ENCODE peak calls at places on chromosomes 16 and 17, in six cellular contexts. One of them, this sample, is unnamed.
A peak's percentile ranks its signal among the peaks of the same experiment; 100 is the strongest.

GRCh38 chr17:61878984-61879612 is 15.8 kb upstream of the BRIP1 start:
- DNase-seq in colonic mucosa: no peak
- DNase-seq in mammary epithelial cell: no peak
- DNase-seq in mucosa of descending colon: no peak
- DNase-seq in psoas muscle: no peak
- DNase-seq in AG04449: no peak
- DNase-seq in this sample: no peak

GRCh38 chr17:51598824-51599223 is 338.5 kb downstream of the UTP18 start:
- DNase-seq in mucosa of descending colon: no peak
- DNase-seq in mammary epithelial cell: no peak
- DNase-seq in psoas muscle: no peak
- DNase-seq in AG04449: no peak
- DNase-seq in colonic mucosa: no peak
- DNase-seq in this sample: no peak

GRCh38 chr17:5821057-5821456 is 236.7 kb upstream of the NLRP1 start:
- DNase-seq in mucosa of descending colon: no peak
- DNase-seq in colonic mucosa: no peak
- DNase-seq in psoas muscle: no peak
- DNase-seq in AG04449: no peak
- DNase-seq in mammary epithelial cell: peak; percentile 76
- DNase-seq in this sample: no peak

GRCh38 chr17:81221371-81221841 is 1.4 kb downstream of the CEP131 start:
- DNase-seq in mammary epithelial cell: no peak
- DNase-seq in psoas muscle: no peak
- DNase-seq in mucosa of descending colon: no peak
- DNase-seq in AG04449: no peak
- DNase-seq in colonic mucosa: no peak
- DNase-seq in this sample: no peak

GRCh38 chr17:69695646-69696045 is 281.1 kb downstream of the MAP2K6 start:
- DNase-seq in AG04449: no peak
- DNase-seq in colonic mucosa: no peak
- DNase-seq in mammary epithelial cell: no peak
- DNase-seq in psoas muscle: no peak
- DNase-seq in mucosa of descending colon: no peak
- DNase-seq in this sample: no peak

GRCh38 chr16:22089910-22090309 is 2.4 kb upstream of the VWA3A start:
- DNase-seq in AG04449: no peak
- DNase-seq in mucosa of descending colon: no peak
- DNase-seq in psoas muscle: no peak
- DNase-seq in colonic mucosa: no peak
- DNase-seq in mammary epithelial cell: no peak
- DNase-seq in this sample: no peak

GRCh38 chr16:31438414-31438813 is 4.2 kb downstream of the ZNF843 start:
- DNase-seq in AG04449: no peak
- DNase-seq in psoas muscle: no peak
- DNase-seq in colonic mucosa: no peak
- DNase-seq in mucosa of descending colon: no peak
- DNase-seq in mammary epithelial cell: no peak
- DNase-seq in this sample: peak; percentile 62

GRCh38 chr16:74774223-74775139 is at the start of gene FA2H:
- DNase-seq in mucosa of descending colon: peak; percentile 94
- DNase-seq in colonic mucosa: peak; percentile 91
- DNase-seq in mammary epithelial cell: peak; percentile 85
- DNase-seq in psoas muscle: peak; percentile 49
- DNase-seq in AG04449: no peak
- DNase-seq in this sample: peak; percentile 92

GRCh38 chr17:67605259-67605912 is 112.3 kb upstream of the NOL11 start:
- DNase-seq in mucosa of descending colon: no peak
- DNase-seq in colonic mucosa: no peak
- DNase-seq in psoas muscle: peak; percentile 59
- DNase-seq in mammary epithelial cell: no peak
- DNase-seq in AG04449: no peak
- DNase-seq in this sample: no peak

GRCh38 chr16:2167081-2167638 is 11.6 kb downstream of the TRAF7 start:
- DNase-seq in mucosa of descending colon: no peak
- DNase-seq in psoas muscle: no peak
- DNase-seq in AG04449: no peak
- DNase-seq in colonic mucosa: no peak
- DNase-seq in mammary epithelial cell: no peak
- DNase-seq in this sample: no peak

GRCh38 chr17:4375039-4375748 is 8.7 kb upstream of the UBE2G1 start:
- DNase-seq in mucosa of descending colon: no peak
- DNase-seq in AG04449: no peak
- DNase-seq in psoas muscle: no peak
- DNase-seq in colonic mucosa: no peak
- DNase-seq in mammary epithelial cell: no peak
- DNase-seq in this sample: no peak

GRCh38 chr17:44988256-44988942 is 20.3 kb upstream of the C1QL1 start:
- DNase-seq in mucosa of descending colon: no peak
- DNase-seq in AG04449: no peak
- DNase-seq in mammary epithelial cell: no peak
- DNase-seq in psoas muscle: no peak
- DNase-seq in colonic mucosa: no peak
- DNase-seq in this sample: no peak

GRCh38 chr17:75785770-75786538 is 1.3 kb downstream of the UNK start:
- DNase-seq in AG04449: no peak
- DNase-seq in mammary epithelial cell: peak; percentile 44
- DNase-seq in colonic mucosa: no peak
- DNase-seq in mucosa of descending colon: no peak
- DNase-seq in psoas muscle: no peak
- DNase-seq in this sample: no peak

GRCh38 chr17:81289627-81290026 is 5.5 kb downstream of the SLC38A10 start:
- DNase-seq in mammary epithelial cell: no peak
- DNase-seq in colonic mucosa: no peak
- DNase-seq in mucosa of descending colon: no peak
- DNase-seq in psoas muscle: no peak
- DNase-seq in AG04449: no peak
- DNase-seq in this sample: no peak

GRCh38 chr16:1342526-1343427 is 8.9 kb downstream of the TSR3 start:
- DNase-seq in mucosa of descending colon: peak; percentile 99
- DNase-seq in colonic mucosa: peak; percentile 99
- DNase-seq in AG04449: no peak
- DNase-seq in psoas muscle: peak; percentile 93
- DNase-seq in mammary epithelial cell: peak; percentile 96
- DNase-seq in this sample: peak; percentile 99

GRCh38 chr17:29504711-29505110 is 62.1 kb downstream of the ABHD15 start:
- DNase-seq in psoas muscle: no peak
- DNase-seq in mucosa of descending colon: no peak
- DNase-seq in AG04449: no peak
- DNase-seq in mammary epithelial cell: no peak
- DNase-seq in colonic mucosa: no peak
- DNase-seq in this sample: no peak

GRCh38 chr16:87351320-87351698 is 32.3 kb downstream of the FBXO31 start:
- DNase-seq in mucosa of descending colon: no peak
- DNase-seq in mammary epithelial cell: no peak
- DNase-seq in psoas muscle: no peak
- DNase-seq in colonic mucosa: no peak
- DNase-seq in AG04449: no peak
- DNase-seq in this sample: peak; percentile 89

GRCh38 chr16:55759983-55760664 is 72.8 kb downstream of the CES1 start:
- DNase-seq in AG04449: no peak
- DNase-seq in psoas muscle: peak; percentile 14
- DNase-seq in mammary epithelial cell: no peak
- DNase-seq in mucosa of descending colon: no peak
- DNase-seq in colonic mucosa: peak; percentile 32
- DNase-seq in this sample: peak; percentile 32

GRCh38 chr17:7549401-7550055 is 670 bp downstream of the TNFSF12 start:
- DNase-seq in colonic mucosa: peak; percentile 57
- DNase-seq in mucosa of descending colon: peak; percentile 70
- DNase-seq in psoas muscle: no peak
- DNase-seq in AG04449: no peak
- DNase-seq in mammary epithelial cell: no peak
- DNase-seq in this sample: no peak

GRCh38 chr17:50950002-50950877 is 84.1 kb upstream of the TOB1 start:
- DNase-seq in psoas muscle: peak; percentile 86
- DNase-seq in mammary epithelial cell: peak; percentile 93
- DNase-seq in colonic mucosa: peak; percentile 86
- DNase-seq in AG04449: peak; percentile 63
- DNase-seq in mucosa of descending colon: peak; percentile 88
- DNase-seq in this sample: peak; percentile 90

GRCh38 chr17:75289122-75289831 is at the start of gene SLC25A19:
- DNase-seq in psoas muscle: peak; percentile 98
- DNase-seq in colonic mucosa: peak; percentile 98
- DNase-seq in AG04449: peak; percentile 90
- DNase-seq in mucosa of descending colon: peak; percentile 96
- DNase-seq in mammary epithelial cell: peak; percentile 99
- DNase-seq in this sample: peak; percentile 100

GRCh38 chr16:53840472-53840871 is 136.5 kb downstream of the FTO start:
- DNase-seq in mammary epithelial cell: no peak
- DNase-seq in mucosa of descending colon: no peak
- DNase-seq in colonic mucosa: no peak
- DNase-seq in psoas muscle: no peak
- DNase-seq in AG04449: no peak
- DNase-seq in this sample: no peak

GRCh38 chr16:27251561-27252205 is 16.9 kb downstream of the NSMCE1 start:
- DNase-seq in colonic mucosa: no peak
- DNase-seq in psoas muscle: no peak
- DNase-seq in mammary epithelial cell: no peak
- DNase-seq in AG04449: no peak
- DNase-seq in mucosa of descending colon: no peak
- DNase-seq in this sample: no peak

GRCh38 chr17:7323731-7324437 is 5.3 kb downstream of the NEURL4 start:
- DNase-seq in mucosa of descending colon: peak; percentile 81
- DNase-seq in psoas muscle: peak; percentile 55
- DNase-seq in AG04449: no peak
- DNase-seq in colonic mucosa: peak; percentile 53
- DNase-seq in mammary epithelial cell: peak; percentile 41
- DNase-seq in this sample: peak; percentile 71

GRCh38 chr16:85750827-85751641 is at the start of gene C16orf74:
- DNase-seq in mucosa of descending colon: peak; percentile 73
- DNase-seq in psoas muscle: peak; percentile 44
- DNase-seq in AG04449: no peak
- DNase-seq in colonic mucosa: peak; percentile 64
- DNase-seq in mammary epithelial cell: peak; percentile 68
- DNase-seq in this sample: no peak

GRCh38 chr17:47860396-47860795 is 9.4 kb upstream of the SP6 start:
- DNase-seq in psoas muscle: no peak
- DNase-seq in AG04449: no peak
- DNase-seq in colonic mucosa: no peak
- DNase-seq in mammary epithelial cell: no peak
- DNase-seq in mucosa of descending colon: no peak
- DNase-seq in this sample: no peak

GRCh38 chr16:77840623-77841274 is 52.4 kb downstream of the VAT1L start:
- DNase-seq in psoas muscle: no peak
- DNase-seq in mammary epithelial cell: peak; percentile 3
- DNase-seq in mucosa of descending colon: no peak
- DNase-seq in AG04449: peak; percentile 85
- DNase-seq in colonic mucosa: no peak
- DNase-seq in this sample: no peak

GRCh38 chr16:12455287-12455798 is 348.3 kb downstream of the CPPED1 start:
- DNase-seq in AG04449: no peak
- DNase-seq in psoas muscle: peak; percentile 35
- DNase-seq in colonic mucosa: peak; percentile 45
- DNase-seq in mammary epithelial cell: peak; percentile 35
- DNase-seq in mucosa of descending colon: peak; percentile 75
- DNase-seq in this sample: peak; percentile 67

GRCh38 chr16:12452549-12452948 is 351.1 kb downstream of the CPPED1 start:
- DNase-seq in AG04449: no peak
- DNase-seq in mucosa of descending colon: no peak
- DNase-seq in psoas muscle: no peak
- DNase-seq in mammary epithelial cell: no peak
- DNase-seq in colonic mucosa: no peak
- DNase-seq in this sample: no peak

GRCh38 chr16:12456355-12456754 is 347.3 kb downstream of the CPPED1 start:
- DNase-seq in colonic mucosa: no peak
- DNase-seq in AG04449: no peak
- DNase-seq in mammary epithelial cell: no peak
- DNase-seq in psoas muscle: no peak
- DNase-seq in mucosa of descending colon: no peak
- DNase-seq in this sample: no peak

GRCh38 chr16:12450381-12450780 is 353.3 kb downstream of the CPPED1 start:
- DNase-seq in mammary epithelial cell: no peak
- DNase-seq in psoas muscle: no peak
- DNase-seq in colonic mucosa: no peak
- DNase-seq in mucosa of descending colon: no peak
- DNase-seq in AG04449: no peak
- DNase-seq in this sample: no peak

GRCh38 chr16:12453832-12454231 is 349.9 kb downstream of the CPPED1 start:
- DNase-seq in AG04449: no peak
- DNase-seq in colonic mucosa: no peak
- DNase-seq in psoas muscle: no peak
- DNase-seq in mucosa of descending colon: no peak
- DNase-seq in mammary epithelial cell: no peak
- DNase-seq in this sample: no peak
- TF ChIP-seq CTCF in AG04449: no peak
- TF ChIP-seq CTCF in colonic mucosa: no peak
- TF ChIP-seq CTCF in psoas muscle: no peak
- TF ChIP-seq CTCF in mucosa of descending colon: no peak
- TF ChIP-seq CTCF in mammary epithelial cell: no peak
- TF ChIP-seq CTCF in this sample: no peak

GRCh38 chr16:57531635-57532220 is 4.6 kb downstream of the CCDC102A start:
- DNase-seq in colonic mucosa: no peak
- DNase-seq in psoas muscle: no peak
- DNase-seq in mammary epithelial cell: no peak
- DNase-seq in AG04449: no peak
- DNase-seq in mucosa of descending colon: no peak
- DNase-seq in this sample: peak; percentile 1
- H3K4me3 ChIP-seq in colonic mucosa: no peak overlapping the region
- H3K4me3 ChIP-seq in psoas muscle: no peak overlapping the region
- H3K4me3 ChIP-seq in mammary epithelial cell: no peak overlapping the region
- H3K4me3 ChIP-seq in AG04449: no peak overlapping the region
- H3K4me3 ChIP-seq in mucosa of descending colon: no peak overlapping the region
- H3K4me3 ChIP-seq in this sample: no peak overlapping the region

GRCh38 chr17:48954300-48954755 is 9.7 kb upstream of the SNF8 start:
- DNase-seq in mucosa of descending colon: peak; percentile 57
- DNase-seq in colonic mucosa: peak; percentile 42
- DNase-seq in mammary epithelial cell: no peak
- DNase-seq in AG04449: no peak
- DNase-seq in psoas muscle: no peak
- DNase-seq in this sample: peak; percentile 94
- TF ChIP-seq CTCF in mucosa of descending colon: no peak
- TF ChIP-seq CTCF in colonic mucosa: no peak
- TF ChIP-seq CTCF in mammary epithelial cell: peak; percentile 61
- TF ChIP-seq CTCF in AG04449: peak; percentile 72
- TF ChIP-seq CTCF in psoas muscle: no peak
- TF ChIP-seq CTCF in this sample: peak; percentile 85

DNA sequence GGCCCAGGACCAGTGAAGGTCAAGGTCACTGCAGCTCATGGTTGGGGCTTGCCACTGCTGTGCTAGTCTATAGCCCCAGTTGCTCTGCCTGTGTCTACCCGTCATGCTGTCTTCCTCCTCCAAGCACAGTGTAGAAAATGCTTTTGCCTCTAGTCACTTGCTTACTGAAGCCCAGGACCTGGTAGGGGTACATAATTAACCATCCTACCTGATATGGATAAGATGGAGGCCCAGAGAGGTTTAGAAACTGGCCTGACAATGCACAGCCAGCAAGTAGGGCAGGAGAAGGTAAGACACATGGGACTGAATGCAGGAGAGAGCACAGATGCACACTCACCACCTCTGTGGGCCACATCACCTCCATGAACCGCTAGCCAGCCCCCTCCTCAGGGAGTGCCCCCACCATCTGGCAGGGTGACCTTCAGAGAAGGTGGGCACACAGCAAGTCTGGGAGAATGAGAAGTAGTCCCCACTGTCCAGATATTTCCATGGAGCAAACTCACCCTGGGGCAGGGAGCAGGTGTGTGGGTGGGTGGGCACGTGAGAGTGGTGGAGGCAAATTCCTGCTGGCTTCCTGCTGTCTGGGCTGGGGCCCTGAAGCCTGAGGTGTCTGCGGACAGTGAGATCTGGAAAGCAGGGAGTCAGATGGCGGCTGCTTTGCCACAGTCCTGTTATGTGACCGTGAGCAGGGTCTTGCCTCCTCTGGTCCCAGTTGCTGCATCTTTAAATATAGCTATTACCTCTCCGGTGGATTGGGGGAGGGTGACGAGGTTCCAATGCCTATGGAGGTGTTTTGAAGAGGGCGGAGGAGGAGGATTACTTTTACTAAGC is 1.0 kb downstream of the CX3CL1 start:
- DNase-seq in colonic mucosa: no peak
- DNase-seq in mucosa of descending colon: no peak
- DNase-seq in AG04449: no peak
- DNase-seq in mammary epithelial cell: no peak
- DNase-seq in psoas muscle: no peak
- DNase-seq in this sample: no peak
- H3K4me3 ChIP-seq in colonic mucosa: peak overlapping the region; percentile 26
- H3K4me3 ChIP-seq in mucosa of descending colon: no peak overlapping the region
- H3K4me3 ChIP-seq in AG04449: no peak overlapping the region
- H3K4me3 ChIP-seq in mammary epithelial cell: peak overlapping the region; percentile 44
- H3K4me3 ChIP-seq in psoas muscle: peak overlapping the region; percentile 66
- H3K4me3 ChIP-seq in this sample: no peak overlapping the region

This sample was measured in WERI-Rb-1.